ENCODE peak calls at places on chromosomes 11 and 22, in seven cellular contexts. One of them, this sample, is unnamed.

GRCh38 chr11:75035911-75036536 is 47.3 kb downstream of the NEU3 start:
- DNase-seq in fibroblast of mammary gland: no peak
- DNase-seq in IMR-90: no peak
- DNase-seq in epithelial cell of esophagus: peak
- DNase-seq in prostate gland: no peak
- DNase-seq in choroid plexus epithelial cell: no peak
- DNase-seq in neuronal stem cell: no peak
- DNase-seq in this sample: peak

GRCh38 chr11:3153291-3153861 is 11.7 kb downstream of the OSBPL5 start:
- DNase-seq in prostate gland: no peak
- DNase-seq in choroid plexus epithelial cell: peak
- DNase-seq in fibroblast of mammary gland: peak
- DNase-seq in epithelial cell of esophagus: no peak
- DNase-seq in IMR-90: peak
- DNase-seq in neuronal stem cell: no peak
- DNase-seq in this sample: peak

GRCh38 chr11:44567876-44568256 is 2.4 kb downstream of the CD82 start:
- DNase-seq in neuronal stem cell: no peak
- DNase-seq in fibroblast of mammary gland: no peak
- DNase-seq in IMR-90: no peak
- DNase-seq in choroid plexus epithelial cell: no peak
- DNase-seq in prostate gland: no peak
- DNase-seq in epithelial cell of esophagus: no peak
- DNase-seq in this sample: no peak

GRCh38 chr11:59172345-59173079 is 580 bp downstream of the DTX4 start:
- DNase-seq in prostate gland: no peak
- DNase-seq in fibroblast of mammary gland: no peak
- DNase-seq in neuronal stem cell: no peak
- DNase-seq in epithelial cell of esophagus: no peak
- DNase-seq in IMR-90: no peak
- DNase-seq in choroid plexus epithelial cell: no peak
- DNase-seq in this sample: peak

GRCh38 chr11:69330330-69330729 is 36.4 kb downstream of the MYEOV start:
- DNase-seq in prostate gland: no peak
- DNase-seq in epithelial cell of esophagus: no peak
- DNase-seq in choroid plexus epithelial cell: no peak
- DNase-seq in neuronal stem cell: no peak
- DNase-seq in fibroblast of mammary gland: no peak
- DNase-seq in IMR-90: no peak
- DNase-seq in this sample: no peak

GRCh38 chr22:39311592-39312400 is 7.6 kb downstream of the RPL3 start:
- DNase-seq in epithelial cell of esophagus: peak
- DNase-seq in fibroblast of mammary gland: no peak
- DNase-seq in IMR-90: no peak
- DNase-seq in neuronal stem cell: no peak
- DNase-seq in choroid plexus epithelial cell: no peak
- DNase-seq in prostate gland: no peak
- DNase-seq in this sample: no peak

GRCh38 chr11:75468534-75469340 is 35.7 kb upstream of the KLHL35 start:
- DNase-seq in IMR-90: peak
- DNase-seq in choroid plexus epithelial cell: peak
- DNase-seq in epithelial cell of esophagus: no peak
- DNase-seq in neuronal stem cell: no peak
- DNase-seq in prostate gland: no peak
- DNase-seq in fibroblast of mammary gland: peak
- DNase-seq in this sample: peak

GRCh38 chr22:48099671-48100070 is 1337.2 kb downstream of the TBC1D22A start:
- DNase-seq in IMR-90: no peak
- DNase-seq in epithelial cell of esophagus: no peak
- DNase-seq in neuronal stem cell: no peak
- DNase-seq in fibroblast of mammary gland: no peak
- DNase-seq in prostate gland: no peak
- DNase-seq in choroid plexus epithelial cell: no peak
- DNase-seq in this sample: no peak

GRCh38 chr22:50084570-50084969 is 656 bp downstream of the MLC1 start:
- DNase-seq in neuronal stem cell: no peak
- DNase-seq in epithelial cell of esophagus: no peak
- DNase-seq in fibroblast of mammary gland: no peak
- DNase-seq in IMR-90: no peak
- DNase-seq in choroid plexus epithelial cell: no peak
- DNase-seq in prostate gland: no peak
- DNase-seq in this sample: no peak

GRCh38 chr11:133988686-133989410 is 32.1 kb upstream of the IGSF9B start:
- DNase-seq in epithelial cell of esophagus: no peak
- DNase-seq in choroid plexus epithelial cell: no peak
- DNase-seq in fibroblast of mammary gland: no peak
- DNase-seq in neuronal stem cell: no peak
- DNase-seq in prostate gland: no peak
- DNase-seq in IMR-90: no peak
- DNase-seq in this sample: no peak

GRCh38 chr11:36379653-36380052 is 83.6 kb downstream of the PRR5L start:
- DNase-seq in fibroblast of mammary gland: no peak
- DNase-seq in choroid plexus epithelial cell: no peak
- DNase-seq in neuronal stem cell: no peak
- DNase-seq in prostate gland: no peak
- DNase-seq in IMR-90: no peak
- DNase-seq in epithelial cell of esophagus: peak
- DNase-seq in this sample: no peak

GRCh38 chr11:121416909-121417567 is 35.1 kb upstream of the SORL1 start:
- DNase-seq in choroid plexus epithelial cell: peak
- DNase-seq in prostate gland: peak
- DNase-seq in fibroblast of mammary gland: peak
- DNase-seq in epithelial cell of esophagus: peak
- DNase-seq in neuronal stem cell: no peak
- DNase-seq in IMR-90: peak
- DNase-seq in this sample: peak

GRCh38 chr11:59551651-59552521 is 40.5 kb downstream of the OR4D9 start:
- DNase-seq in IMR-90: peak
- DNase-seq in neuronal stem cell: peak
- DNase-seq in choroid plexus epithelial cell: peak
- DNase-seq in fibroblast of mammary gland: peak
- DNase-seq in epithelial cell of esophagus: peak
- DNase-seq in prostate gland: no peak
- DNase-seq in this sample: peak

GRCh38 chr11:2735053-2735589 is 35.3 kb upstream of the KCNQ1OT1 start:
- DNase-seq in epithelial cell of esophagus: no peak
- DNase-seq in IMR-90: no peak
- DNase-seq in fibroblast of mammary gland: no peak
- DNase-seq in choroid plexus epithelial cell: no peak
- DNase-seq in prostate gland: no peak
- DNase-seq in neuronal stem cell: no peak
- DNase-seq in this sample: no peak

GRCh38 chr11:36391062-36391461 is 95.0 kb downstream of the PRR5L start:
- DNase-seq in prostate gland: no peak
- DNase-seq in epithelial cell of esophagus: no peak
- DNase-seq in choroid plexus epithelial cell: no peak
- DNase-seq in IMR-90: no peak
- DNase-seq in neuronal stem cell: no peak
- DNase-seq in fibroblast of mammary gland: no peak
- DNase-seq in this sample: no peak

GRCh38 chr11:125174057-125174456 is 9.5 kb downstream of the PKNOX2 start:
- DNase-seq in IMR-90: no peak
- DNase-seq in prostate gland: no peak
- DNase-seq in fibroblast of mammary gland: no peak
- DNase-seq in epithelial cell of esophagus: no peak
- DNase-seq in choroid plexus epithelial cell: no peak
- DNase-seq in neuronal stem cell: no peak
- DNase-seq in this sample: no peak

GRCh38 chr11:78318733-78319132 is 98.9 kb downstream of the GAB2 start:
- DNase-seq in neuronal stem cell: peak
- DNase-seq in prostate gland: no peak
- DNase-seq in fibroblast of mammary gland: no peak
- DNase-seq in epithelial cell of esophagus: no peak
- DNase-seq in IMR-90: no peak
- DNase-seq in choroid plexus epithelial cell: no peak
- DNase-seq in this sample: peak

GRCh38 chr11:94868468-94868867 is 100.3 kb downstream of the AMOTL1 start:
- DNase-seq in fibroblast of mammary gland: no peak
- DNase-seq in neuronal stem cell: no peak
- DNase-seq in choroid plexus epithelial cell: no peak
- DNase-seq in IMR-90: no peak
- DNase-seq in prostate gland: no peak
- DNase-seq in epithelial cell of esophagus: no peak
- DNase-seq in this sample: no peak

GRCh38 chr22:17878970-17879369 is 104.7 kb upstream of the BID start:
- DNase-seq in fibroblast of mammary gland: no peak
- DNase-seq in prostate gland: no peak
- DNase-seq in IMR-90: peak
- DNase-seq in epithelial cell of esophagus: no peak
- DNase-seq in choroid plexus epithelial cell: no peak
- DNase-seq in neuronal stem cell: no peak
- DNase-seq in this sample: peak

GRCh38 chr11:65132988-65133700 is 1.2 kb downstream of the SYVN1 start:
- DNase-seq in IMR-90: no peak
- DNase-seq in prostate gland: no peak
- DNase-seq in choroid plexus epithelial cell: peak
- DNase-seq in fibroblast of mammary gland: no peak
- DNase-seq in neuronal stem cell: no peak
- DNase-seq in epithelial cell of esophagus: peak
- DNase-seq in this sample: peak

GRCh38 chr11:46247664-46248063 is 29.8 kb upstream of the CREB3L1 start:
- DNase-seq in epithelial cell of esophagus: peak
- DNase-seq in fibroblast of mammary gland: peak
- DNase-seq in choroid plexus epithelial cell: peak
- DNase-seq in neuronal stem cell: peak
- DNase-seq in prostate gland: peak
- DNase-seq in IMR-90: peak
- DNase-seq in this sample: no peak

GRCh38 chr11:12979928-12980689 is 29.0 kb upstream of the RASSF10 start:
- DNase-seq in IMR-90: no peak
- DNase-seq in prostate gland: peak
- DNase-seq in neuronal stem cell: no peak
- DNase-seq in epithelial cell of esophagus: peak
- DNase-seq in fibroblast of mammary gland: no peak
- DNase-seq in choroid plexus epithelial cell: no peak
- DNase-seq in this sample: no peak

GRCh38 chr11:124583827-124584226 is 14.0 kb downstream of the OR8A1 start:
- DNase-seq in IMR-90: no peak
- DNase-seq in epithelial cell of esophagus: no peak
- DNase-seq in prostate gland: no peak
- DNase-seq in choroid plexus epithelial cell: no peak
- DNase-seq in fibroblast of mammary gland: no peak
- DNase-seq in neuronal stem cell: no peak
- DNase-seq in this sample: no peak

GRCh38 chr11:129996113-129996870 is 6.3 kb downstream of the PRDM10 start:
- DNase-seq in fibroblast of mammary gland: no peak
- DNase-seq in prostate gland: no peak
- DNase-seq in IMR-90: no peak
- DNase-seq in neuronal stem cell: no peak
- DNase-seq in epithelial cell of esophagus: no peak
- DNase-seq in choroid plexus epithelial cell: no peak
- DNase-seq in this sample: no peak

GRCh38 chr11:91244921-91245320 is 979.7 kb upstream of the FAT3 start:
- DNase-seq in prostate gland: no peak
- DNase-seq in neuronal stem cell: no peak
- DNase-seq in IMR-90: no peak
- DNase-seq in epithelial cell of esophagus: no peak
- DNase-seq in choroid plexus epithelial cell: no peak
- DNase-seq in fibroblast of mammary gland: no peak
- DNase-seq in this sample: no peak

GRCh38 chr11:104968856-104969776 is 742 bp upstream of the CASP4 start:
- DNase-seq in epithelial cell of esophagus: no peak
- DNase-seq in neuronal stem cell: no peak
- DNase-seq in choroid plexus epithelial cell: peak
- DNase-seq in IMR-90: peak
- DNase-seq in fibroblast of mammary gland: peak
- DNase-seq in prostate gland: peak
- DNase-seq in this sample: peak

GRCh38 chr11:45655347-45655756 is 10.1 kb downstream of the CHST1 start:
- DNase-seq in IMR-90: peak
- DNase-seq in neuronal stem cell: peak
- DNase-seq in prostate gland: peak
- DNase-seq in epithelial cell of esophagus: peak
- DNase-seq in fibroblast of mammary gland: peak
- DNase-seq in choroid plexus epithelial cell: peak
- DNase-seq in this sample: peak

GRCh38 chr11:86579406-86579731 is 93.0 kb downstream of the ME3 start:
- DNase-seq in neuronal stem cell: no peak
- DNase-seq in fibroblast of mammary gland: no peak
- DNase-seq in epithelial cell of esophagus: no peak
- DNase-seq in prostate gland: no peak
- DNase-seq in choroid plexus epithelial cell: peak
- DNase-seq in IMR-90: no peak
- DNase-seq in this sample: no peak

GRCh38 chr11:12963051-12963450 is 46.1 kb upstream of the RASSF10 start:
- DNase-seq in fibroblast of mammary gland: no peak
- DNase-seq in IMR-90: no peak
- DNase-seq in choroid plexus epithelial cell: no peak
- DNase-seq in epithelial cell of esophagus: no peak
- DNase-seq in neuronal stem cell: no peak
- DNase-seq in prostate gland: no peak
- DNase-seq in this sample: no peak

GRCh38 chr11:31810779-31811647 is at the start of gene PAX6:
- DNase-seq in IMR-90: peak
- DNase-seq in neuronal stem cell: peak
- DNase-seq in epithelial cell of esophagus: peak
- DNase-seq in fibroblast of mammary gland: peak
- DNase-seq in choroid plexus epithelial cell: peak
- DNase-seq in prostate gland: no peak
- DNase-seq in this sample: no peak
- H3K4me3 ChIP-seq in IMR-90: peak
- H3K4me3 ChIP-seq in neuronal stem cell: peak
- H3K4me3 ChIP-seq in epithelial cell of esophagus: no peak
- H3K4me3 ChIP-seq in fibroblast of mammary gland: no peak
- H3K4me3 ChIP-seq in choroid plexus epithelial cell: peak
- H3K4me3 ChIP-seq in prostate gland: peak
- H3K4me3 ChIP-seq in this sample: peak

GRCh38 chr22:40519284-40519947 is 117.1 kb downstream of the MRTFA start:
- DNase-seq in neuronal stem cell: no peak
- DNase-seq in choroid plexus epithelial cell: no peak
- DNase-seq in epithelial cell of esophagus: peak
- DNase-seq in fibroblast of mammary gland: no peak
- DNase-seq in prostate gland: no peak
- DNase-seq in IMR-90: no peak
- DNase-seq in this sample: no peak
- H3K4me3 ChIP-seq in neuronal stem cell: no peak
- H3K4me3 ChIP-seq in choroid plexus epithelial cell: no peak
- H3K4me3 ChIP-seq in epithelial cell of esophagus: no peak
- H3K4me3 ChIP-seq in fibroblast of mammary gland: no peak
- H3K4me3 ChIP-seq in prostate gland: no peak
- H3K4me3 ChIP-seq in IMR-90: no peak
- H3K4me3 ChIP-seq in this sample: no peak

DNA sequence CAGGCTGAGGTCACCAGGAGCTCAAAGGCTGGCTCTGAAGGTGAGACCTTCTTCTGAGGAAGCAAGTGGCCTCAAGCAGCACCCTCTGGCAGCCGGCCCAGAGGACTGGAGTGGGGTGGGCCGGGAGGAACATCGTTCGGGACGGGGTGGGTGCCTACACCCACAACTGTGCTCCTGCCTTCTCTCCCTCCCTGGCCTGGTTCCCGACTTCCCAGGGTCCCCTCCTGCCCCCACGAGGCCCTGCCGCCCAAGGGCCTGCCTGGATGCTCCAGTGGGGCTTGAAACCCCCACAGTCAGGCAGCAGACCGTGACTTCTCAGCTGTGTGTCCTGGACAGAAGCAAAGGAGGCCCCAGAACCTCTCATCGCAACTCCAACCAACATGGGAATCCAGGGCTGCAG is 195.6 kb downstream of the IGLL1 start:
- DNase-seq in neuronal stem cell: no peak
- DNase-seq in choroid plexus epithelial cell: no peak
- DNase-seq in IMR-90: no peak
- DNase-seq in fibroblast of mammary gland: no peak
- DNase-seq in epithelial cell of esophagus: no peak
- DNase-seq in prostate gland: no peak
- DNase-seq in this sample: no peak
- H3K4me3 ChIP-seq in neuronal stem cell: no peak
- H3K4me3 ChIP-seq in choroid plexus epithelial cell: no peak
- H3K4me3 ChIP-seq in IMR-90: no peak
- H3K4me3 ChIP-seq in fibroblast of mammary gland: no peak
- H3K4me3 ChIP-seq in epithelial cell of esophagus: no peak
- H3K4me3 ChIP-seq in prostate gland: no peak
- H3K4me3 ChIP-seq in this sample: no peak

GRCh38 chr22:43861529-43861928 is 784 bp downstream of the SULT4A1 start:
- DNase-seq in IMR-90: peak
- DNase-seq in neuronal stem cell: no peak
- DNase-seq in fibroblast of mammary gland: peak
- DNase-seq in epithelial cell of esophagus: no peak
- DNase-seq in prostate gland: no peak
- DNase-seq in choroid plexus epithelial cell: peak
- DNase-seq in this sample: no peak
- H3K4me3 ChIP-seq in IMR-90: peak
- H3K4me3 ChIP-seq in neuronal stem cell: peak
- H3K4me3 ChIP-seq in fibroblast of mammary gland: no peak
- H3K4me3 ChIP-seq in epithelial cell of esophagus: peak
- H3K4me3 ChIP-seq in prostate gland: no peak
- H3K4me3 ChIP-seq in choroid plexus epithelial cell: peak
- H3K4me3 ChIP-seq in this sample: peak